ENCODE peak calls at places on chromosomes 12 and 14, in four cellular contexts. Q is IMR-90, S is mesenchymal stem cell, L is neuronal stem cell. B is an unnamed sample.

GRCh38 chr12:122282066-122282465 is 15.8 kb upstream of the VPS33A start:
- DNase-seq in Q (peak), S (peak), L (no peak), B (no peak)

GRCh38 chr14:31263485-31264133 is 56.0 kb upstream of the HECTD1 start:
- DNase-seq in Q (peak), S (peak), L (no peak), B (no peak)

GRCh38 chr12:45130881-45131281 is 80.0 kb upstream of the DBX2 start:
- DNase-seq in Q (peak), S (peak), L (peak), B (peak)

GRCh38 chr12:105414088-105414487 is 83.6 kb downstream of the C12orf75 start:
- DNase-seq in Q (no peak), S (no peak), L (no peak), B (no peak)

GRCh38 chr12:59088673-59089072 is 168.4 kb upstream of the LRIG3 start:
- DNase-seq in Q (peak), S (peak), L (no peak), B (no peak)

GRCh38 chr12:98998697-98999299 is 353.7 kb downstream of the APAF1 start:
- DNase-seq in Q (peak), S (peak), L (peak), B (no peak)

GRCh38 chr14:47208434-47208833 is 467.0 kb downstream of the MDGA2 start:
- DNase-seq in Q (no peak), S (no peak), L (peak), B (no peak)

GRCh38 chr12:65923228-65923627 is 98.9 kb downstream of the HMGA2 start:
- DNase-seq in Q (no peak), S (no peak), L (no peak), B (no peak)

GRCh38 chr12:39807043-39807442 is 187.4 kb upstream of the ABCD2 start:
- DNase-seq in Q (no peak), S (peak), L (no peak), B (peak)

GRCh38 chr14:102982852-102983470 is 60.5 kb downstream of the AMN start:
- DNase-seq in Q (no peak), S (no peak), L (no peak), B (no peak)

GRCh38 chr12:75831413-75831812 is 200.2 kb downstream of the PHLDA1 start:
- DNase-seq in Q (peak), S (no peak), L (no peak), B (no peak)

DNA sequence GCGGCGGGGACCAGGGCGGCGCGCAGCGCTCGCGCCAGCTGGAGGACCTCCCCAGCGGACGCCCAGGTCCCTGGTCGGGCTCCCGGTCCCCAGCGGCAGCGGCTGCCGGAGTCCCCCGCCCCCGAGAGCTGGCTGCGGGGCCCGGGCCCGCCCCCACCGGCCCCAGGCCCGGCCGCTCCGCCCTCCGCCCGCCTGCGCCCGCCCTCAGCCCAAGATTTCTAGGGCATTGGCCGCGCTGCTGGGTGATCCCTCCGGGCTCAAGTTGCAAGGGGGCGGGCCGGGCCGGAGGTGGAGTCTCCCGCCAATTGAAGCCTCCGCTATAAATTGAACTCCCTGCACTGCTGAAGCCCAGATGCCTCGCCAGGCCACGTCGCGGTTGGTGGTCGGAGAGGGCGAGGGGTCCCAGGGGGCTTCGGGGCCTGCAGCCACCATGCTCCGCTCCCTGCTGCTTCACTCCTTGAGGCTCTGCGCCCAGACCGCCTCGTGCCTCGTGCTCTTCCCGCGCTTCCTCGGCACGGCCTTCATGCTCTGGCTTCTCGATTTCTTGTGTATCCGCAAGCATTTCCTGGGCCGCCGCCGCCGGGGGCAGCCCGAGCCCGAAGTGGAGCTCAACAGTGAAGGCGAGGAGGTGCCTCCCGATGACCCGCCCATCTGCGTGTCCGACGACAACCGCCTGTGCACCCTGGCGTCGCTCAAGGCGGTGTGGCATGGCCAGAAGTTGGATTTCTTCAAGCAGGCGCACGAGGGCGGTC is at the start of gene DIO3:
- DNase-seq in Q (no peak), S (no peak), L (peak), B (peak)
- H3K18ac ChIP-seq in Q (no peak), S (no peak), L (peak), B (no peak)

DNA sequence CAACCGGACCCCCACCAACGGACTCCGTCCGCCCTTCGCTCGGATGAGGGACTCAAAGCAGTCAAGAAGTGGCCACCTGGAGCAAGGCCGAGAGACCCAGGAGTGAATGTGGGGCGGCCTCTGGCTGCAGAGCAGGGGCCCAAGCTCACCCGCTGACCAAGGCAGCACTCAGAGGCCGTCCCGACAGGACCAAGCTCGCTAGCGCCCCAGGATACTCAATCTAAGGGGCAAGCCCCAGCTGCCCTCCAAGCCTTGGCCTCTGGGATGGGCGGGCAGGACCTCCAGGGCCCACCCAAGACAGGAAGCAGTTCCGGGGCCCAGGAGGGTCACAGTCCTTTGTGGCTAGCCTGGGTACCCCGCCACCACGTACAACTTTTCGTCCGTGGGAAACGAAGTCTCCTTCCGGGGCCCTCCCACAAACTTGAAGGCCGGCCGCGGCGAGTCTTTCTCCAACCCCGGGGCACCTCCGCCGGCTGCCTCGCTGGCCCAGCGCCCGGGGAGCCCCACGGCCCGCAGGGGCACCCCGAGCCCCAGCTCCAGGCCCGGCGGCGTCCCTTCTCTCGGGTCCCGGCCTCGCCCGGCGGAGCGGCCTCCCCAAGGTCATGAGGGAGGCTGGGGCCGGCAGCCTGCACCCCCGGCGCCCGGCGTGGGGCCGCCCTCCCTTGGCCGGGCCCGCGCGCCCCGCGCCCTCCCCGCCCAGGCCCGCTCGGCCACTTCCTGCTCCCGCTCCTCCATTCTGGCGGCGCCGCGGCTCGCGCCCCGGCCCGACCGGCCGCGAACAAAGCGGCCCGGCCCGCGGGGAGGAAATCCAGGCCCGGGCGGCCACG is 694 bp downstream of the AKT1 start:
- DNase-seq in Q (peak), S (peak), L (no peak), B (peak)
- H3K23ac ChIP-seq in Q (peak), S (no peak), L (no peak), B (no peak)

DNA sequence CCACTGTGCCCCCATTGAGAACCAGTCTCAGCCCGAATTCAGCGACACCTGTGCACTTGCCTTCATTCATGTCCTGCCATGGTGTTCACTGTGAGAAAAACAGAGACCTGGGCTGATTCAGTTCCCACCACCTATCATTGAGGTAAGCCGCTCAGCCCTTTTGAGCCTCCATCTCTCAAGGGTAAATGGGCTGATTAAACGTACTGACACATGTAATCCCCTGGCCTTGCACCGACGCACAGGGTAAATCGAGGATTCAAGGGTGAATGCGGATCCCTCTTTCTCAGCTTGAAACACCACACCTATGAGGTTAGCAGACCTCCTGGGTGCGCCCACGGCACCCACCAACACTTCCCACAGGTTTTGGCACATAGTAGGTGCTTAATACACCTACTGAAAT is 69.7 kb downstream of the C14orf132 start:
- DNase-seq in Q (no peak), S (no peak), L (no peak), B (no peak)
- H2BK120ac ChIP-seq in Q (peak), S (no peak), L (no peak), B (no peak)

GRCh38 chr14:53962954-53963490 is 6.4 kb upstream of the BMP4 start:
- DNase-seq in Q (no peak), S (no peak), L (no peak), B (no peak)
- H3K18ac ChIP-seq in Q (no peak), S (no peak), L (peak), B (no peak)

GRCh38 chr12:56634242-56634836 is 4.2 kb upstream of the BAZ2A start:
- DNase-seq in Q (no peak), S (peak), L (no peak), B (peak)
- H3K23ac ChIP-seq in Q (peak), S (peak), L (no peak), B (no peak)

GRCh38 chr14:68638056-68638816 is 154.6 kb downstream of the ZFP36L1 start:
- DNase-seq in Q (peak), S (no peak), L (no peak), B (peak)

GRCh38 chr14:68638817-68639517 is 153.9 kb downstream of the ZFP36L1 start:
- DNase-seq in Q (no peak), S (no peak), L (no peak), B (peak)

GRCh38 chr14:68640293-68640574 is 152.6 kb downstream of the ZFP36L1 start:
- DNase-seq in Q (no peak), S (no peak), L (no peak), B (no peak)

GRCh38 chr14:68637106-68638021 is 155.5 kb downstream of the ZFP36L1 start:
- DNase-seq in Q (peak), S (peak), L (no peak), B (no peak)

GRCh38 chr14:68639518-68640292 is 153.2 kb downstream of the ZFP36L1 start:
- DNase-seq in Q (no peak), S (no peak), L (no peak), B (no peak)
- H2BK120ac ChIP-seq in Q (peak), S (peak), L (no peak), B (no peak)